ENCODE peak calls at places on chromosomes 5 and 9, in five cellular contexts. One of them, this sample, is unnamed.

GRCh38 chr5:38871790-38872551 is 26.2 kb downstream of the OSMR start:
- DNase-seq in GM23338: no peak
- DNase-seq in heart right ventricle: peak; percentile 25
- DNase-seq in HCT116: peak; percentile 95
- DNase-seq in vagina: no peak
- DNase-seq in this sample: no peak

GRCh38 chr5:66344544-66344943 is 200.4 kb downstream of the SREK1 start:
- DNase-seq in HCT116: no peak
- DNase-seq in vagina: no peak
- DNase-seq in heart right ventricle: no peak
- DNase-seq in GM23338: no peak
- DNase-seq in this sample: no peak

GRCh38 chr5:175381116-175381515 is 62.9 kb downstream of the DRD1 start:
- DNase-seq in GM23338: no peak
- DNase-seq in heart right ventricle: no peak
- DNase-seq in vagina: no peak
- DNase-seq in HCT116: no peak
- DNase-seq in this sample: no peak

GRCh38 chr9:96186601-96187011 is 115.4 kb downstream of the HSD17B3 start:
- DNase-seq in vagina: no peak
- DNase-seq in GM23338: peak; percentile 85
- DNase-seq in heart right ventricle: no peak
- DNase-seq in HCT116: no peak
- DNase-seq in this sample: no peak

GRCh38 chr5:180532268-180532667 is 38.1 kb downstream of the CNOT6 start:
- DNase-seq in GM23338: no peak
- DNase-seq in HCT116: no peak
- DNase-seq in vagina: no peak
- DNase-seq in heart right ventricle: no peak
- DNase-seq in this sample: no peak

GRCh38 chr5:111425205-111425604 is 87.1 kb downstream of the STARD4 start:
- DNase-seq in HCT116: no peak
- DNase-seq in heart right ventricle: no peak
- DNase-seq in vagina: no peak
- DNase-seq in GM23338: peak; percentile 34
- DNase-seq in this sample: no peak

GRCh38 chr5:131430794-131431193 is 166.9 kb downstream of the CDC42SE2 start:
- DNase-seq in vagina: no peak
- DNase-seq in GM23338: no peak
- DNase-seq in heart right ventricle: no peak
- DNase-seq in HCT116: no peak
- DNase-seq in this sample: no peak

GRCh38 chr5:91849069-91849468 is 466.0 kb upstream of the ARRDC3 start:
- DNase-seq in GM23338: peak; percentile 57
- DNase-seq in heart right ventricle: no peak
- DNase-seq in vagina: no peak
- DNase-seq in HCT116: no peak
- DNase-seq in this sample: no peak

GRCh38 chr5:80799041-80799440 is 144.3 kb upstream of the DHFR start:
- DNase-seq in HCT116: no peak
- DNase-seq in heart right ventricle: no peak
- DNase-seq in vagina: no peak
- DNase-seq in GM23338: no peak
- DNase-seq in this sample: peak; percentile 16

GRCh38 chr5:42756630-42757601 is at the start of gene CCDC152:
- DNase-seq in heart right ventricle: peak; percentile 5
- DNase-seq in GM23338: peak; percentile 89
- DNase-seq in HCT116: no peak
- DNase-seq in vagina: no peak
- DNase-seq in this sample: peak; percentile 32

GRCh38 chr5:132221781-132222648 is 5.6 kb downstream of the P4HA2 start:
- DNase-seq in GM23338: no peak
- DNase-seq in vagina: no peak
- DNase-seq in heart right ventricle: peak; percentile 65
- DNase-seq in HCT116: no peak
- DNase-seq in this sample: no peak

GRCh38 chr5:32928761-32929160 is 217.6 kb downstream of the NPR3 start:
- DNase-seq in GM23338: no peak
- DNase-seq in heart right ventricle: no peak
- DNase-seq in HCT116: no peak
- DNase-seq in vagina: no peak
- DNase-seq in this sample: no peak

GRCh38 chr5:67047180-67047579 is 149.4 kb downstream of the CD180 start:
- DNase-seq in HCT116: no peak
- DNase-seq in heart right ventricle: peak; percentile 67
- DNase-seq in GM23338: no peak
- DNase-seq in vagina: no peak
- DNase-seq in this sample: peak; percentile 17

GRCh38 chr9:136773386-136774044 is 9.2 kb upstream of the LCN15 start:
- DNase-seq in vagina: no peak
- DNase-seq in HCT116: no peak
- DNase-seq in heart right ventricle: no peak
- DNase-seq in GM23338: peak; percentile 89
- DNase-seq in this sample: no peak

GRCh38 chr5:129400395-129400983 is 59.6 kb upstream of the ADAMTS19 start:
- DNase-seq in GM23338: no peak
- DNase-seq in heart right ventricle: no peak
- DNase-seq in HCT116: no peak
- DNase-seq in vagina: no peak
- DNase-seq in this sample: no peak

GRCh38 chr5:151670074-151670686 is 16.5 kb downstream of the SPARC start:
- DNase-seq in heart right ventricle: no peak
- DNase-seq in HCT116: no peak
- DNase-seq in vagina: no peak
- DNase-seq in GM23338: no peak
- DNase-seq in this sample: no peak

GRCh38 chr9:93501406-93501805 is 48.0 kb upstream of the FAM120AOS start:
- DNase-seq in vagina: no peak
- DNase-seq in heart right ventricle: no peak
- DNase-seq in HCT116: no peak
- DNase-seq in GM23338: no peak
- DNase-seq in this sample: no peak

GRCh38 chr9:135971892-135972291 is 10.7 kb upstream of the UBAC1 start:
- DNase-seq in HCT116: peak; percentile 67
- DNase-seq in GM23338: peak; percentile 96
- DNase-seq in heart right ventricle: no peak
- DNase-seq in vagina: no peak
- DNase-seq in this sample: no peak

GRCh38 chr9:102101723-102102122 is 363.3 kb upstream of the GRIN3A start:
- DNase-seq in vagina: no peak
- DNase-seq in HCT116: no peak
- DNase-seq in GM23338: no peak
- DNase-seq in heart right ventricle: no peak
- DNase-seq in this sample: no peak

GRCh38 chr9:26062172-26062571 is 383.9 kb upstream of the TUSC1 start:
- DNase-seq in GM23338: no peak
- DNase-seq in vagina: no peak
- DNase-seq in heart right ventricle: no peak
- DNase-seq in HCT116: no peak
- DNase-seq in this sample: no peak

GRCh38 chr5:151002250-151002649 is 18.1 kb upstream of the GPX3 start:
- DNase-seq in vagina: peak; percentile 82
- DNase-seq in GM23338: peak; percentile 69
- DNase-seq in heart right ventricle: peak; percentile 38
- DNase-seq in HCT116: peak; percentile 28
- DNase-seq in this sample: no peak

GRCh38 chr5:140549237-140550144 is 2.0 kb downstream of the EIF4EBP3 start:
- DNase-seq in GM23338: no peak
- DNase-seq in vagina: no peak
- DNase-seq in HCT116: no peak
- DNase-seq in heart right ventricle: peak; percentile 74
- DNase-seq in this sample: no peak
- H3K27ac ChIP-seq in GM23338: no peak overlapping the region
- H3K27ac ChIP-seq in vagina: peak overlapping the region; percentile 89
- H3K27ac ChIP-seq in HCT116: peak overlapping the region; percentile 4
- H3K27ac ChIP-seq in heart right ventricle: peak overlapping the region; percentile 94
- H3K27ac ChIP-seq in this sample: peak overlapping the region; percentile 90

DNA sequence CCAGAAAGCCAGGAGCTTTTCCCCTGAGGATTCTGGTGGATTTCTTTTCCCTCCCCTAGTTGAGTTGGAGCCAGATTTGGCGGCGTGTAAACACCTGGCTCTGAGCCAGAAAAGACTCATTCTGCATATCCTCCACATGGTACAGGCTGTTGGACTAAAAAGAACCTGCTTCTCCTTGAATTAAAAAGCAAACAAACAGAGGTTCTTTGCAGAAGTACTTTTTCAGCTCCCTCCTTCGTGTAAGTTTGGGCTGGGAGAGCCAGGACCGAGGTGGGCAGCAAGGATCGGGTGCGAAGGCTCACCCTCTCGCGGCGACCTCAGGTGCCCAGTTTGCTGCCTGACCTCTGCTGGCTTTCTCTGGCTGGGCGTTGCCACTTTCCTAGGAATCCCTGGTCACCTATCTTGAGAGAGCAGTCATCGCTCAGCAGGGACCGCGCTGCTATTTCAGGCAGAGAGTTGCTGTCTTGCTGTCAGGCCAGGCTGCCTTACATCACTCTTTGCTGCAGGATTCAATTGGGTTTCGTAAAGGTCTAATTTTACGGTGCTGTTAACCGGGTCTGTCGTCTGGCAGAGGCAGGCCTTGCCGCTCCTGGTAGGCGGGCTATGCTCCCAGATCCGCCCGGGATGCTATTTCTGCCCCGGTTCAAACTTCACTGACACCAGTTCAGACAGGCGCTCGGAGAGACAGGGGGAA is 3.2 kb downstream of the PAPPA start:
- DNase-seq in HCT116: no peak
- DNase-seq in GM23338: peak; percentile 74
- DNase-seq in vagina: peak; percentile 95
- DNase-seq in heart right ventricle: peak; percentile 79
- DNase-seq in this sample: no peak
- H3K27ac ChIP-seq in HCT116: no peak overlapping the region
- H3K27ac ChIP-seq in GM23338: no peak overlapping the region
- H3K27ac ChIP-seq in vagina: peak overlapping the region; percentile 87
- H3K27ac ChIP-seq in heart right ventricle: peak overlapping the region; percentile 91
- H3K27ac ChIP-seq in this sample: no peak overlapping the region

DNA sequence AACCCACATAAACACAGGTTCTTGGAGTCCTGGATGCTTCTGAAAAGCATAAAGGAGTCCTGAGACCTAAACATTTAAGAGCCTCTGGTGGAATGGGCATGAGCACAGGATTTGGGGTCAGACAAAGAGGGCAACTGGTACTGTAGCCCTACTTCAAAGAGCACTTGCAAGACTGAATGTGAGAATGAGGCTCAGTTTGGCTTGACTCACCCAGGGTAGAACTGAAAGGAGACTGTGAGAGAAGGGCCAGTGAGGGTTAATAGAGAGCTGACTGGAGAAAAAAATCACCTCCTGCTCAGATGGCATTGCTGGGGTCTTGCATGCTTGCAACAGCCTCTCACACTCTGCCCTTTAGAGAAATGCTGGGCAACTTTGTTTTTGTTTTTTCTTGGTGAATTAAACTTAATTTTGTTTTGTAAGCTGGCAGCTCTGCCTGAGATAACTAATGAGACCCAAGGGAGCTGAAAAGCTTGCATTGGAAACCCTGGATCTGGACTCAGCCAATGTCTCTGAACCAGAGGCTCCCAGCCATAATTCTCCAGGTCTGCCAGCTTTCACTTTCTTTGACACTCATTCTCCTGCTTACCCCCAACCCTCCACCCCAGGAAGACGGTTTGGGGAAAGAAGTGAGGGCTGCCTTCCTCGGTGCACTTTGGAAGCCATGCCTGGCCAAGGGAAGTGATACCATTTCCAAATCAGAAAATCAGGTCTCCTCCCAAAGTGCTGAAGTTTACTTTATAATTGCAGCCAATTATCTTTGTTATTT is 161.1 kb upstream of the PANK3 start:
- DNase-seq in GM23338: no peak
- DNase-seq in vagina: peak; percentile 81
- DNase-seq in HCT116: no peak
- DNase-seq in heart right ventricle: no peak
- DNase-seq in this sample: no peak
- H3K27ac ChIP-seq in GM23338: no peak overlapping the region
- H3K27ac ChIP-seq in vagina: no peak overlapping the region
- H3K27ac ChIP-seq in HCT116: no peak overlapping the region
- H3K27ac ChIP-seq in heart right ventricle: no peak overlapping the region
- H3K27ac ChIP-seq in this sample: peak overlapping the region; percentile 2

GRCh38 chr5:115788440-115788839 is 28.0 kb downstream of the CDO1 start:
- DNase-seq in HCT116: no peak
- DNase-seq in GM23338: no peak
- DNase-seq in heart right ventricle: no peak
- DNase-seq in vagina: no peak
- DNase-seq in this sample: no peak
- H3K27ac ChIP-seq in HCT116: no peak overlapping the region
- H3K27ac ChIP-seq in GM23338: no peak overlapping the region
- H3K27ac ChIP-seq in heart right ventricle: no peak overlapping the region
- H3K27ac ChIP-seq in vagina: no peak overlapping the region
- H3K27ac ChIP-seq in this sample: no peak overlapping the region

GRCh38 chr5:56918054-56918453 is 8.7 kb downstream of the SETD9 start:
- DNase-seq in GM23338: peak; percentile 41
- DNase-seq in HCT116: no peak
- DNase-seq in vagina: no peak
- DNase-seq in heart right ventricle: no peak
- DNase-seq in this sample: no peak
- H3K27ac ChIP-seq in GM23338: peak overlapping the region; percentile 21
- H3K27ac ChIP-seq in HCT116: no peak overlapping the region
- H3K27ac ChIP-seq in vagina: no peak overlapping the region
- H3K27ac ChIP-seq in heart right ventricle: peak overlapping the region; percentile 48
- H3K27ac ChIP-seq in this sample: no peak overlapping the region

DNA sequence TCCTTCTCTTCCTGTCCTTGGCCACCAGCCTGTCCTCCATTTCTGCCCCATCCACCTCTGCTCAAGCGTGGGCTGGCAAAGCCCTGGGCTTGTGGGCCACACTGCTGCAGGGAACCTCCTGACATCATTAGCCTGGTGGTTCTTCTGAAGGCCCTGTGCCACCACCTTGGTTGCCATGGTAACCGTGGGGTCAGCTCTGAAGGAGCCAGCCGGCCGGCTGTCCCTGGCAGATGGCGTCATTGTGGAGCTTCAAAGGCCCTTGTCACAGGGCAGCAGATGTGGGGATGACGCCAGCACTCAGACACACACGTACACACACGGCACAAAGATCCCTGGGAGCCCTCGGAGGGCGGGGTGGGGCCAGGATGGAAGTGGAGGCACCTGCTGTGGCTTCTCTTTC is 19.7 kb upstream of the RPL26L1 start:
- DNase-seq in heart right ventricle: no peak
- DNase-seq in vagina: no peak
- DNase-seq in GM23338: peak; percentile 33
- DNase-seq in HCT116: no peak
- DNase-seq in this sample: peak; percentile 21
- H3K27ac ChIP-seq in heart right ventricle: no peak overlapping the region
- H3K27ac ChIP-seq in vagina: no peak overlapping the region
- H3K27ac ChIP-seq in GM23338: peak overlapping the region; percentile 32
- H3K27ac ChIP-seq in HCT116: no peak overlapping the region
- H3K27ac ChIP-seq in this sample: no peak overlapping the region

GRCh38 chr5:138573223-138573622 is 2.0 kb downstream of the HSPA9 start:
- DNase-seq in heart right ventricle: no peak
- DNase-seq in HCT116: no peak
- DNase-seq in vagina: no peak
- DNase-seq in GM23338: no peak
- DNase-seq in this sample: no peak
- H3K27ac ChIP-seq in heart right ventricle: no peak overlapping the region
- H3K27ac ChIP-seq in HCT116: peak overlapping the region; percentile 17
- H3K27ac ChIP-seq in vagina: no peak overlapping the region
- H3K27ac ChIP-seq in GM23338: peak overlapping the region; percentile 63
- H3K27ac ChIP-seq in this sample: no peak overlapping the region

GRCh38 chr5:149791881-149792280 is 61.8 kb downstream of the PPARGC1B start:
- DNase-seq in HCT116: no peak
- DNase-seq in vagina: no peak
- DNase-seq in heart right ventricle: no peak
- DNase-seq in GM23338: no peak
- DNase-seq in this sample: no peak
- H3K27ac ChIP-seq in HCT116: no peak overlapping the region
- H3K27ac ChIP-seq in vagina: peak overlapping the region; percentile 7
- H3K27ac ChIP-seq in heart right ventricle: peak overlapping the region; percentile 53
- H3K27ac ChIP-seq in GM23338: no peak overlapping the region
- H3K27ac ChIP-seq in this sample: no peak overlapping the region

GRCh38 chr9:21589344-21590056 is 107.4 kb upstream of the IFNE start:
- DNase-seq in vagina: no peak
- DNase-seq in heart right ventricle: no peak
- DNase-seq in HCT116: peak; percentile 60
- DNase-seq in GM23338: no peak
- DNase-seq in this sample: no peak
- H3K27ac ChIP-seq in vagina: no peak overlapping the region
- H3K27ac ChIP-seq in heart right ventricle: no peak overlapping the region
- H3K27ac ChIP-seq in HCT116: peak overlapping the region; percentile 99
- H3K27ac ChIP-seq in GM23338: no peak overlapping the region
- H3K27ac ChIP-seq in this sample: no peak overlapping the region

This sample was measured in caudate nucleus.